ENCODE peak calls at places on chromosomes 1 and 21, in ten cellular contexts. N is pancreas, E is HFF-Myc, O is HL-60, Q is left ventricle myocardium inferior, G is neural progenitor cell, R is fibroblast of the aortic adventitia, S is endothelial cell of umbilical vein, F is fibroblast of lung, X is cardiac fibroblast. U is an unnamed sample.
A peak's percentile ranks its signal among the peaks of the same experiment; 100 is the strongest.

GRCh38 chr1:155255243-155256100 is at the start of gene ENTREP3:
- DNase-seq in N (peak; percentile 89), E (no peak), O (peak; percentile 70), Q (peak; percentile 89), G (peak; percentile 95), R (peak; percentile 82), S (peak; percentile 90), F (peak; percentile 78), X (peak; percentile 77), U (peak; percentile 29)

GRCh38 chr1:44417351-44418021 is 12.4 kb downstream of the RNF220 start:
- DNase-seq in N (no peak), E (no peak), O (no peak), Q (peak; percentile 40), G (peak; percentile 95), R (peak; percentile 9), S (peak; percentile 36), F (peak; percentile 38), X (no peak), U (no peak)

GRCh38 chr1:161307230-161307768 is 2.5 kb downstream of the MPZ start:
- DNase-seq in N (peak; percentile 19), E (peak; percentile 20), O (peak; percentile 83), Q (no peak), G (no peak), R (peak; percentile 32), S (peak; percentile 61), F (no peak), X (peak; percentile 88), U (no peak)

GRCh38 chr1:203328714-203329122 is 22.2 kb downstream of the FMOD start:
- DNase-seq in N (peak; percentile 68), E (no peak), O (no peak), Q (no peak), G (peak; percentile 80), R (no peak), S (no peak), F (peak; percentile 61), X (no peak), U (peak; percentile 86)

GRCh38 chr1:108068141-108068540 is 103.2 kb upstream of the VAV3 start:
- DNase-seq in N (no peak), E (no peak), O (no peak), Q (no peak), G (no peak), R (no peak), S (no peak), F (no peak), X (no peak), U (no peak)

GRCh38 chr1:214050513-214051401 is 63.0 kb downstream of the PROX1 start:
- DNase-seq in N (no peak), E (no peak), O (no peak), Q (no peak), G (no peak), R (no peak), S (no peak), F (no peak), X (no peak), U (no peak)

GRCh38 chr1:153506831-153507413 is 28.9 kb downstream of the S100A6 start:
- DNase-seq in N (peak; percentile 67), E (peak; percentile 63), O (no peak), Q (peak; percentile 87), G (no peak), R (peak; percentile 90), S (no peak), F (peak; percentile 95), X (peak; percentile 94), U (peak; percentile 41)

GRCh38 chr1:157595356-157595755 is 2.5 kb downstream of the FCRL4 start:
- DNase-seq in N (no peak), E (no peak), O (peak; percentile 65), Q (no peak), G (no peak), R (no peak), S (no peak), F (no peak), X (no peak), U (no peak)

GRCh38 chr1:59597420-59598199 is 217.1 kb upstream of the HOOK1 start:
- DNase-seq in N (no peak), E (no peak), O (no peak), Q (no peak), G (no peak), R (no peak), S (no peak), F (no peak), X (no peak), U (no peak)

GRCh38 chr21:43814215-43815106 is 25.1 kb downstream of the RRP1 start:
- DNase-seq in N (no peak), E (no peak), O (no peak), Q (no peak), G (peak; percentile 66), R (peak; percentile 38), S (no peak), F (peak; percentile 11), X (no peak), U (no peak)

GRCh38 chr1:29415156-29415830 is 179.0 kb downstream of the PTPRU start:
- DNase-seq in N (no peak), E (no peak), O (no peak), Q (no peak), G (peak; percentile 40), R (no peak), S (no peak), F (peak; percentile 20), X (no peak), U (no peak)
- TF ChIP-seq CTCF in N (no peak), E (no peak), O (no peak), Q (no peak), G (peak; percentile 31), R (no peak), S (no peak), F (no peak), X (no peak), U (no peak)

GRCh38 chr21:41972511-41973205 is 18.8 kb upstream of the C2CD2 start:
- DNase-seq in N (no peak), E (no peak), O (no peak), Q (no peak), G (no peak), R (no peak), S (no peak), F (no peak), X (no peak), U (no peak)
- H3K4me3 ChIP-seq in N (no peak overlapping the region), E (no peak overlapping the region), O (no peak overlapping the region), Q (no peak overlapping the region), G (no peak overlapping the region), R (no peak overlapping the region), S (no peak overlapping the region), F (no peak overlapping the region), X (no peak overlapping the region), U (no peak overlapping the region)

GRCh38 chr1:3320246-3321152 is 134.0 kb upstream of the ARHGEF16 start:
- DNase-seq in N (peak; percentile 75), E (no peak), O (no peak), Q (no peak), G (no peak), R (no peak), S (no peak), F (peak; percentile 63), X (no peak), U (no peak)
- TF ChIP-seq CTCF in N (no peak), E (no peak), O (no peak), Q (no peak), G (no peak), R (no peak), S (no peak), F (no peak), X (no peak), U (no peak)

GRCh38 chr1:167940264-167940663 is 3.4 kb upstream of the MPC2 start:
- DNase-seq in N (no peak), E (no peak), O (no peak), Q (no peak), G (no peak), R (no peak), S (no peak), F (no peak), X (no peak), U (no peak)

GRCh38 chr1:167936930-167937708 is at the start of gene MPC2:
- DNase-seq in N (peak; percentile 82), E (peak; percentile 55), O (no peak), Q (peak; percentile 80), G (peak; percentile 78), R (peak; percentile 76), S (peak; percentile 71), F (peak; percentile 83), X (peak; percentile 70), U (peak; percentile 53)

GRCh38 chr1:167937709-167938010 is 788 bp upstream of the MPC2 start:
- DNase-seq in N (no peak), E (no peak), O (no peak), Q (no peak), G (no peak), R (no peak), S (no peak), F (no peak), X (no peak), U (no peak)

GRCh38 chr1:167936068-167936929 is at the start of gene DCAF6:
- DNase-seq in N (peak; percentile 97), E (peak; percentile 92), O (peak; percentile 94), Q (peak; percentile 95), G (peak; percentile 99), R (peak; percentile 99), S (peak; percentile 99), F (peak; percentile 98), X (peak; percentile 99), U (peak; percentile 97)

GRCh38 chr1:167938083-167938482 is 1.2 kb upstream of the MPC2 start:
- DNase-seq in N (no peak), E (no peak), O (no peak), Q (no peak), G (no peak), R (no peak), S (peak; percentile 21), F (no peak), X (no peak), U (no peak)
- H3K4me3 ChIP-seq in N (no peak overlapping the region), E (peak overlapping the region; percentile 88), O (peak overlapping the region; percentile 83), Q (peak overlapping the region; percentile 94), G (peak overlapping the region; percentile 81), R (peak overlapping the region; percentile 88), S (peak overlapping the region; percentile 87), F (peak overlapping the region; percentile 94), X (peak overlapping the region; percentile 97), U (peak overlapping the region; percentile 79)